ENCODE peak calls at places on chromosome 12, in ten cellular contexts. V is Caki2; Y is D341Med; C is activated CD4-positive, alpha-beta T cell treated with anti-CD3 and anti-CD28 coated beads for 24 hours; M is Jurkat, Clone E6-1; G is endothelial cell; E is progenitor cell of endocrine pancreas; Z is T-helper 2 cell; X is activated CD8-positive, alpha-beta memory T cell treated with anti-CD3 and anti-CD28 coated beads, Interleukin-2, amount 50 U/mL, for 4 hours; Q is endodermal cell. T is an unnamed sample.

GRCh38 chr12:120261951-120262851 is 3.3 kb downstream of the PXN start:
- DNase-seq in Z (peak), Q (peak), C (no peak), V (peak), E (no peak), M (peak), X (peak), G (no peak), Y (no peak), T (no peak)

GRCh38 chr12:82182601-82183000 is 175.6 kb downstream of the CCDC59 start:
- DNase-seq in X (no peak), G (no peak), Q (no peak), Y (no peak), M (no peak), V (no peak), E (no peak), C (no peak), Z (no peak), T (no peak)

GRCh38 chr12:15778126-15778525 is 11.1 kb downstream of the EPS8 start:
- DNase-seq in E (no peak), C (no peak), Y (no peak), Z (no peak), Q (no peak), G (no peak), M (no peak), V (no peak), X (no peak), T (no peak)

GRCh38 chr12:26469801-26470200 is 274.4 kb downstream of the SSPN start:
- DNase-seq in E (no peak), C (no peak), X (no peak), Y (no peak), G (no peak), Z (no peak), Q (no peak), M (no peak), V (no peak), T (no peak)

GRCh38 chr12:26473291-26473690 is 277.9 kb downstream of the SSPN start:
- DNase-seq in Z (no peak), Y (no peak), X (no peak), C (no peak), E (no peak), M (no peak), V (peak), G (no peak), Q (no peak), T (no peak)

GRCh38 chr12:32566663-32567634 is 112.2 kb upstream of the DNM1L start:
- DNase-seq in E (no peak), Z (no peak), M (no peak), Y (no peak), C (no peak), G (no peak), V (no peak), X (no peak), Q (no peak), T (no peak)

GRCh38 chr12:55729592-55730446 is 1.0 kb upstream of the CD63 start:
- DNase-seq in G (peak), Q (peak), Y (peak), E (peak), C (peak), X (peak), M (peak), V (peak), Z (peak), T (peak)

GRCh38 chr12:53217049-53217929 is 10.2 kb upstream of the ITGB7 start:
- DNase-seq in V (no peak), Z (peak), X (peak), Y (no peak), C (no peak), Q (peak), E (no peak), G (no peak), M (no peak), T (peak)

GRCh38 chr12:6228535-6229223 is 28.5 kb downstream of the CD9 start:
- DNase-seq in Z (no peak), V (no peak), C (no peak), E (no peak), Q (no peak), G (no peak), Y (no peak), M (no peak), X (no peak), T (no peak)

GRCh38 chr12:39905152-39905551 is 200.7 kb downstream of the SLC2A13 start:
- DNase-seq in Z (no peak), M (no peak), E (no peak), V (no peak), C (no peak), X (no peak), Q (no peak), G (no peak), Y (no peak), T (no peak)

GRCh38 chr12:116150001-116150400 is 127.5 kb downstream of the MED13L start:
- DNase-seq in X (no peak), Z (no peak), C (no peak), E (no peak), V (no peak), Y (no peak), Q (no peak), G (no peak), M (no peak), T (no peak)

GRCh38 chr12:93668919-93669418 is 8.2 kb upstream of the CRADD start:
- DNase-seq in E (no peak), G (no peak), V (no peak), M (no peak), X (no peak), Y (no peak), C (no peak), Q (no peak), Z (no peak), T (no peak)

GRCh38 chr12:608921-609320 is 54.3 kb downstream of the NINJ2 start:
- DNase-seq in C (no peak), E (no peak), V (no peak), G (no peak), Z (no peak), X (no peak), M (no peak), Y (no peak), Q (peak), T (no peak)

GRCh38 chr12:124881123-124881522 is 17.5 kb upstream of the SCARB1 start:
- DNase-seq in E (no peak), V (no peak), Y (no peak), Z (no peak), Q (peak), C (no peak), G (peak), X (no peak), M (no peak), T (no peak)

GRCh38 chr12:117119592-117120198 is 20.5 kb upstream of the TESC start:
- DNase-seq in E (peak), C (no peak), Q (peak), G (peak), X (peak), M (peak), Z (no peak), Y (peak), V (no peak), T (peak)

GRCh38 chr12:66164349-66164821 is 5.4 kb downstream of the TMBIM4 start:
- DNase-seq in E (no peak), Z (no peak), M (no peak), Q (no peak), Y (no peak), V (no peak), C (no peak), G (no peak), X (no peak), T (no peak)